ENCODE peak calls at places on chromosomes 3 and 15, in five cellular contexts. M is left ventricle myocardium inferior, I is iPS DF 19.7, Q is GM13977, F is nucleus accumbens. G is an unnamed sample.

GRCh38 chr3:81425198-81425868 is 336.1 kb downstream of the GBE1 start:
- DNase-seq in F (no peak), I (no peak), M (no peak), Q (no peak), G (peak)

GRCh38 chr15:48781002-48781401 is 29.9 kb downstream of the CEP152 start:
- DNase-seq in M (no peak), F (no peak), Q (no peak), I (no peak), G (no peak)

GRCh38 chr3:44568561-44568960 is 13.6 kb downstream of the ZKSCAN7 start:
- DNase-seq in F (no peak), I (no peak), M (no peak), Q (no peak), G (peak)

GRCh38 chr3:127787071-127787490 is 35.2 kb downstream of the MGLL start:
- DNase-seq in M (peak), F (peak), Q (no peak), I (no peak), G (no peak)

GRCh38 chr3:190258634-190259033 is 63.6 kb downstream of the CLDN1 start:
- DNase-seq in I (no peak), M (peak), Q (no peak), F (peak), G (peak)

GRCh38 chr3:127032296-127032990 is 49.5 kb downstream of the PLXNA1 start:
- DNase-seq in I (no peak), Q (no peak), F (no peak), M (no peak), G (no peak)

GRCh38 chr15:42385980-42386695 is 26.8 kb downstream of the CAPN3 start:
- DNase-seq in M (no peak), F (no peak), Q (no peak), I (no peak), G (no peak)

GRCh38 chr3:48039487-48040190 is 23.4 kb upstream of the MAP4 start:
- DNase-seq in F (no peak), Q (no peak), M (no peak), I (peak), G (peak)

GRCh38 chr3:354433-354832 is 157.9 kb downstream of the CHL1 start:
- DNase-seq in F (peak), I (no peak), Q (peak), M (no peak), G (peak)

GRCh38 chr15:29904731-29905417 is 82.6 kb upstream of the TJP1 start:
- DNase-seq in I (no peak), M (no peak), Q (no peak), F (no peak), G (peak)

GRCh38 chr3:106590259-106590658 is 721.4 kb upstream of the CBLB start:
- DNase-seq in M (no peak), F (no peak), I (no peak), Q (no peak), G (no peak)

GRCh38 chr3:36302110-36302509 is 78.2 kb upstream of the STAC start:
- DNase-seq in Q (no peak), M (no peak), I (no peak), F (no peak), G (no peak)

GRCh38 chr3:136753112-136753939 is 1.1 kb upstream of the STAG1 start:
- DNase-seq in Q (no peak), I (no peak), M (no peak), F (no peak), G (no peak)

GRCh38 chr3:64224826-64225606 is at the start of gene PRICKLE2:
- DNase-seq in I (peak), F (peak), Q (peak), M (peak), G (peak)

GRCh38 chr3:42122261-42123011 is 31.3 kb downstream of the TRAK1 start:
- DNase-seq in Q (peak), I (no peak), F (no peak), M (no peak), G (no peak)

GRCh38 chr3:150497956-150498355 is 48.3 kb downstream of the SERP1 start:
- DNase-seq in Q (no peak), I (no peak), F (no peak), M (no peak), G (peak)

GRCh38 chr15:63763476-63764123 is 70.1 kb downstream of the HERC1 start:
- DNase-seq in M (no peak), I (no peak), Q (peak), F (no peak), G (no peak)

GRCh38 chr15:73081321-73081958 is 29.2 kb downstream of the NEO1 start:
- DNase-seq in F (no peak), M (no peak), Q (no peak), I (peak), G (peak)

GRCh38 chr3:58009749-58010535 is 1.7 kb downstream of the FLNB start:
- DNase-seq in M (no peak), F (no peak), I (no peak), Q (no peak), G (no peak)

GRCh38 chr15:28098766-28099554 is at the start of gene OCA2:
- DNase-seq in Q (no peak), M (peak), F (no peak), I (no peak), G (peak)

GRCh38 chr3:115388825-115389224 is 234.5 kb upstream of the GAP43 start:
- DNase-seq in I (no peak), F (no peak), Q (no peak), M (no peak), G (no peak)

GRCh38 chr3:153069598-153069997 is 92.4 kb upstream of the RAP2B start:
- DNase-seq in M (no peak), F (no peak), Q (no peak), I (no peak), G (no peak)

GRCh38 chr3:61442696-61443095 is 118.7 kb upstream of the PTPRG start:
- DNase-seq in Q (no peak), I (no peak), M (no peak), F (no peak), G (no peak)

GRCh38 chr3:176262071-176262470 is 935.2 kb downstream of the TBL1XR1 start:
- DNase-seq in F (no peak), I (no peak), Q (no peak), M (no peak), G (no peak)

GRCh38 chr15:59237119-59237853 is 30.6 kb downstream of the LDHAL6B start:
- DNase-seq in Q (peak), M (no peak), F (no peak), I (no peak), G (no peak)

GRCh38 chr3:57961828-57962447 is 46.3 kb upstream of the FLNB start:
- DNase-seq in Q (peak), I (peak), F (no peak), M (no peak), G (peak)

GRCh38 chr3:142888484-142889262 is at the start of gene PCOLCE2:
- DNase-seq in Q (peak), M (peak), I (no peak), F (no peak), G (peak)

GRCh38 chr3:85003479-85003878 is 44.7 kb downstream of the CADM2 start:
- DNase-seq in I (no peak), Q (no peak), F (no peak), M (no peak), G (no peak)

GRCh38 chr15:88872106-88872505 is 23.2 kb downstream of the HAPLN3 start:
- DNase-seq in M (no peak), I (no peak), Q (no peak), F (no peak), G (no peak)

GRCh38 chr3:53257465-53257864 is 1.6 kb upstream of the TKT start:
- DNase-seq in F (no peak), Q (no peak), M (no peak), I (no peak), G (no peak)

GRCh38 chr15:36498401-36498800 is 81.0 kb upstream of the CDIN1 start:
- DNase-seq in I (no peak), F (no peak), Q (no peak), M (no peak), G (no peak)

GRCh38 chr3:30156586-30157498 is 449.6 kb upstream of the TGFBR2 start:
- DNase-seq in M (no peak), I (no peak), F (no peak), Q (no peak), G (peak)

GRCh38 chr3:104628185-104628789 is 738.4 kb upstream of the ALCAM start:
- DNase-seq in I (peak), F (no peak), Q (peak), M (no peak), G (peak)

GRCh38 chr15:73560501-73561117 is 72.6 kb downstream of the NPTN start:
- DNase-seq in M (no peak), I (no peak), F (no peak), Q (peak), G (peak)

GRCh38 chr15:69628256-69629093 is 175.9 kb downstream of the RPLP1 start:
- DNase-seq in Q (no peak), M (no peak), I (no peak), F (no peak), G (no peak)

GRCh38 chr15:71375934-71376333 is 260.7 kb downstream of the THSD4 start:
- DNase-seq in I (no peak), M (no peak), Q (no peak), F (no peak), G (no peak)

GRCh38 chr3:126543457-126544090 is 15.2 kb downstream of the C3orf22 start:
- DNase-seq in Q (no peak), I (no peak), M (no peak), F (no peak), G (no peak)

GRCh38 chr3:172040976-172041963 is 1.9 kb downstream of the FNDC3B start:
- DNase-seq in M (no peak), F (no peak), I (no peak), Q (no peak), G (peak)

GRCh38 chr15:33243869-33244268 is 49.4 kb upstream of the FMN1 start:
- DNase-seq in Q (no peak), F (no peak), M (no peak), I (no peak), G (peak)

GRCh38 chr3:106842151-106842550 is 535.1 kb upstream of the CCDC54 start:
- DNase-seq in Q (no peak), I (no peak), F (no peak), M (no peak), G (no peak)

G was measured in astrocyte of the hippocampus.